ENCODE peak calls at places on chromosomes 12 and 14, in four cellular contexts. D, V, E and W are unnamed samples.
A peak's percentile ranks its signal among the peaks of the same experiment; 100 is the strongest.

GRCh38 chr12:59911516-59911915 is 315.7 kb downstream of the SLC16A7 start:
- DNase-seq in D (no peak), V (no peak), E (no peak), W (no peak)

GRCh38 chr14:29243355-29243754 is 476.8 kb downstream of the FOXG1 start:
- DNase-seq in V (no peak), D (no peak), E (no peak), W (peak; percentile 63)

GRCh38 chr12:49507139-49507538 is 31.7 kb upstream of the KCNH3 start:
- DNase-seq in D (no peak), V (no peak), E (peak; percentile 96), W (peak; percentile 32)

GRCh38 chr14:92121207-92121669 is 268 bp downstream of the NDUFB1 start:
- DNase-seq in E (peak; percentile 22), D (no peak), V (no peak), W (no peak)

GRCh38 chr12:69438539-69438938 is 31.6 kb upstream of the FRS2 start:
- DNase-seq in D (no peak), E (no peak), V (no peak), W (no peak)

GRCh38 chr14:103690332-103690731 is 24.9 kb downstream of the XRCC3 start:
- DNase-seq in E (no peak), D (no peak), V (no peak), W (no peak)

GRCh38 chr14:65332141-65332871 is 80.2 kb upstream of the FUT8 start:
- DNase-seq in D (no peak), V (no peak), E (no peak), W (no peak)

GRCh38 chr12:27577688-27578087 is 53.7 kb downstream of the PPFIBP1 start:
- DNase-seq in V (no peak), D (no peak), E (no peak), W (no peak)

GRCh38 chr12:83827860-83828259 is 1084.7 kb downstream of the SLC6A15 start:
- DNase-seq in D (peak; percentile 5), V (no peak), E (no peak), W (no peak)

GRCh38 chr12:111412830-111413441 is 7.2 kb downstream of the SH2B3 start:
- DNase-seq in D (no peak), V (no peak), E (no peak), W (no peak)

GRCh38 chr12:6367065-6367968 is 8.0 kb downstream of the SCNN1A start:
- DNase-seq in D (no peak), E (no peak), V (peak; percentile 82), W (no peak)

GRCh38 chr14:55373784-55374725 is 37.6 kb downstream of the ATG14 start:
- DNase-seq in E (no peak), V (peak; percentile 71), D (no peak), W (no peak)

GRCh38 chr14:102503576-102504224 is 5.9 kb downstream of the ANKRD9 start:
- DNase-seq in E (no peak), D (no peak), V (no peak), W (no peak)

GRCh38 chr14:90774316-90774715 is 41.9 kb downstream of the TTC7B start:
- DNase-seq in E (no peak), D (peak; percentile 10), V (no peak), W (no peak)

GRCh38 chr14:102140027-102140749 is 491 bp downstream of the WDR20 start:
- DNase-seq in V (peak; percentile 40), E (peak; percentile 6), D (no peak), W (no peak)